ENCODE peak calls at places on chromosomes 16 and 17, in nine cellular contexts. T is amygdala; X is fibroblast of mammary gland; M is H9; V is brain pericyte; C is CD8-positive, alpha-beta T cell; D is left kidney; H is EL; A is hippocampal formation. P is an unnamed sample.

GRCh38 chr16:9054460-9054859 is 37.0 kb upstream of the HAPSTR1 start:
- DNase-seq in M (no peak), T (no peak), X (peak), D (no peak), C (no peak), V (no peak), A (no peak), H (no peak), P (no peak)

GRCh38 chr16:64950731-64951130 is 171.1 kb downstream of the CDH11 start:
- DNase-seq in D (no peak), C (no peak), X (no peak), H (no peak), T (no peak), M (peak), V (no peak), A (no peak), P (no peak)

GRCh38 chr17:37608369-37609169 is 649 bp downstream of the SYNRG start:
- DNase-seq in H (peak), V (no peak), M (peak), A (no peak), T (peak), C (no peak), X (peak), D (peak), P (no peak)

GRCh38 chr17:80941743-80942211 is 49.9 kb upstream of the CHMP6 start:
- DNase-seq in C (no peak), D (no peak), H (no peak), A (no peak), T (peak), X (no peak), M (no peak), V (no peak), P (peak)

GRCh38 chr16:2904100-2904921 is 7.4 kb upstream of the FLYWCH1 start:
- DNase-seq in C (peak), A (peak), H (peak), T (peak), D (peak), X (peak), V (peak), M (peak), P (peak)

GRCh38 chr17:60248618-60249516 is 99.1 kb downstream of the CA4 start:
- DNase-seq in A (no peak), H (peak), M (no peak), V (no peak), D (peak), X (no peak), C (no peak), T (no peak), P (no peak)

GRCh38 chr16:83118365-83118764 is 491.6 kb downstream of the CDH13 start:
- DNase-seq in A (no peak), H (peak), C (no peak), X (peak), M (no peak), T (no peak), V (no peak), D (no peak), P (no peak)

GRCh38 chr17:29633886-29634285 is 11.2 kb upstream of the CORO6 start:
- DNase-seq in X (no peak), M (no peak), H (no peak), T (no peak), A (no peak), D (no peak), C (no peak), V (no peak), P (no peak)

GRCh38 chr17:40510328-40510648 is 8.9 kb upstream of the TNS4 start:
- DNase-seq in X (peak), A (no peak), M (no peak), T (no peak), C (no peak), D (no peak), H (peak), V (no peak), P (no peak)

GRCh38 chr17:71085238-71086033 is 916.1 kb downstream of the KCNJ2 start:
- DNase-seq in D (no peak), V (no peak), T (no peak), H (peak), X (peak), M (peak), C (no peak), A (no peak), P (no peak)

GRCh38 chr17:48236681-48237134 is 129.1 kb downstream of the SNX11 start:
- DNase-seq in M (no peak), A (no peak), H (peak), D (no peak), V (no peak), T (no peak), X (peak), C (no peak), P (no peak)

GRCh38 chr16:86511317-86512161 is 1.2 kb downstream of the FOXF1 start:
- DNase-seq in D (no peak), C (no peak), X (no peak), V (no peak), T (no peak), A (no peak), M (peak), H (no peak), P (no peak)

GRCh38 chr16:11105038-11105903 is 150.7 kb downstream of the SOCS1 start:
- DNase-seq in X (peak), A (peak), C (no peak), V (no peak), D (peak), T (no peak), H (peak), M (no peak), P (no peak)

GRCh38 chr17:520447-521167 is 168.0 kb upstream of the RPH3AL start:
- DNase-seq in T (no peak), M (no peak), A (no peak), H (no peak), C (no peak), D (peak), V (no peak), X (no peak), P (peak)

GRCh38 chr17:66364508-66365203 is 62.2 kb downstream of the PRKCA start:
- DNase-seq in M (no peak), D (no peak), A (no peak), H (no peak), T (no peak), V (no peak), C (no peak), X (no peak), P (no peak)

GRCh38 chr17:5513610-5514009 is 27.2 kb downstream of the MIS12 start:
- DNase-seq in A (no peak), D (no peak), C (no peak), M (no peak), V (no peak), X (no peak), T (no peak), H (no peak), P (no peak)

GRCh38 chr16:49755291-49755611 is 100.7 kb downstream of the ZNF423 start:
- DNase-seq in A (no peak), T (no peak), X (peak), D (peak), H (peak), M (no peak), V (no peak), C (no peak), P (no peak)

GRCh38 chr17:60415146-60415545 is 7.1 kb upstream of the CHCT1 start:
- DNase-seq in X (no peak), T (no peak), D (no peak), V (no peak), H (no peak), M (no peak), C (no peak), A (no peak), P (no peak)

GRCh38 chr17:30567231-30568116 is 90.3 kb downstream of the GOSR1 start:
- DNase-seq in H (no peak), A (no peak), C (no peak), M (no peak), X (no peak), T (no peak), V (no peak), D (no peak), P (no peak)

GRCh38 chr17:81833160-81833920 is at the start of gene MCRIP1:
- DNase-seq in H (peak), T (peak), M (peak), X (peak), A (peak), C (peak), V (peak), D (peak), P (peak)

GRCh38 chr17:59798111-59798510 is 90.7 kb downstream of the VMP1 start:
- DNase-seq in H (no peak), X (no peak), V (no peak), T (no peak), A (no peak), D (no peak), C (no peak), M (no peak), P (no peak)

GRCh38 chr16:85173077-85173980 is 61.1 kb upstream of the CIBAR2 start:
- DNase-seq in X (peak), M (no peak), H (peak), A (no peak), V (no peak), D (peak), T (no peak), C (no peak), P (no peak)

GRCh38 chr16:73082608-73083007 is 34.7 kb upstream of the ZFHX3 start:
- DNase-seq in M (no peak), V (no peak), X (peak), D (no peak), T (no peak), C (no peak), H (peak), A (no peak), P (no peak)

GRCh38 chr17:67289174-67289876 is 44.3 kb upstream of the HELZ start:
- DNase-seq in H (peak), V (peak), A (peak), C (no peak), T (peak), D (peak), X (peak), M (peak), P (no peak)

P was measured in NCI-H1694.